ENCODE peak calls at places on chromosomes 13 and 19, in ten cellular contexts. N is endothelial cell, E is nephron progenitor cell, P is heart left ventricle, D is glutamatergic neuron, M is K562, L is B cell, F is lower leg skin, U is IMR-90, X is foreskin fibroblast. V is an unnamed sample.
A peak's percentile ranks its signal among the peaks of the same experiment; 100 is the strongest.

GRCh38 chr13:102191951-102192461 is 209.8 kb downstream of the FGF14 start:
- DNase-seq in M (no peak), U (peak; percentile 62), X (peak; percentile 88), F (no peak), N (no peak), P (no peak), D (no peak), L (no peak), E (no peak), V (no peak)

GRCh38 chr13:40439928-40440327 is 226.5 kb downstream of the FOXO1 start:
- DNase-seq in X (no peak), E (no peak), N (no peak), L (no peak), F (no peak), P (peak; percentile 23), M (no peak), U (no peak), D (no peak), V (no peak)

GRCh38 chr13:76812971-76813691 is 73.1 kb downstream of the KCTD12 start:
- DNase-seq in L (no peak), D (no peak), P (peak; percentile 78), E (no peak), X (peak; percentile 66), M (no peak), U (no peak), F (peak; percentile 89), N (no peak), V (no peak)

GRCh38 chr19:21321996-21322395 is 7.2 kb downstream of the ZNF708 start:
- DNase-seq in U (no peak), F (no peak), N (no peak), X (no peak), M (no peak), L (no peak), P (no peak), E (no peak), D (no peak), V (no peak)

GRCh38 chr19:4474504-4475136 is 2.5 kb downstream of the HDGFL2 start:
- DNase-seq in M (peak; percentile 47), N (peak; percentile 66), P (no peak), U (peak; percentile 68), D (peak; percentile 80), X (peak; percentile 37), L (peak; percentile 57), F (no peak), E (peak; percentile 74), V (peak; percentile 86)

GRCh38 chr13:45545686-45546409 is 69.7 kb downstream of the ERICH6B start:
- DNase-seq in D (no peak), E (no peak), F (no peak), L (no peak), M (no peak), N (no peak), P (no peak), X (no peak), U (no peak), V (no peak)

GRCh38 chr13:67229438-67230242 is 496 bp downstream of the PCDH9 start:
- DNase-seq in X (no peak), U (peak; percentile 10), P (no peak), L (peak; percentile 18), E (no peak), M (no peak), F (no peak), N (peak; percentile 6), D (no peak), V (no peak)

GRCh38 chr13:112670118-112670517 is 19.7 kb upstream of the ATP11A start:
- DNase-seq in E (no peak), U (no peak), X (no peak), P (no peak), N (no peak), D (peak; percentile 36), L (no peak), M (no peak), F (peak; percentile 28), V (no peak)

GRCh38 chr19:33304760-33305647 is 2.7 kb upstream of the CEBPA start:
- DNase-seq in F (peak; percentile 74), X (no peak), U (no peak), P (no peak), L (no peak), D (no peak), M (peak; percentile 49), E (no peak), N (no peak), V (no peak)

GRCh38 chr13:113649212-113649611 is 8.8 kb downstream of the ATP4B start:
- DNase-seq in F (peak; percentile 78), U (no peak), N (no peak), M (no peak), D (peak; percentile 11), X (no peak), E (no peak), P (peak; percentile 1), L (no peak), V (no peak)

GRCh38 chr19:30105316-30105715 is 163.3 kb downstream of the URI1 start:
- DNase-seq in D (no peak), L (no peak), P (no peak), E (no peak), N (no peak), M (no peak), F (no peak), X (no peak), U (no peak), V (no peak)

GRCh38 chr13:42885325-42885724 is 103.9 kb downstream of the FAM216B start:
- DNase-seq in E (no peak), D (no peak), M (no peak), P (no peak), N (no peak), U (no peak), L (no peak), F (no peak), X (no peak), V (no peak)

GRCh38 chr13:42880241-42880640 is 98.9 kb downstream of the FAM216B start:
- DNase-seq in L (no peak), P (peak; percentile 21), U (no peak), F (no peak), X (no peak), N (no peak), M (no peak), E (no peak), D (no peak), V (no peak)

GRCh38 chr13:42883142-42883541 is 101.8 kb downstream of the FAM216B start:
- DNase-seq in X (no peak), M (no peak), D (no peak), E (no peak), L (no peak), P (no peak), U (no peak), F (no peak), N (no peak), V (no peak)

GRCh38 chr13:42878721-42879120 is 97.3 kb downstream of the FAM216B start:
- DNase-seq in M (no peak), X (no peak), L (no peak), D (no peak), U (no peak), E (no peak), F (no peak), N (no peak), P (no peak), V (no peak)

DNA sequence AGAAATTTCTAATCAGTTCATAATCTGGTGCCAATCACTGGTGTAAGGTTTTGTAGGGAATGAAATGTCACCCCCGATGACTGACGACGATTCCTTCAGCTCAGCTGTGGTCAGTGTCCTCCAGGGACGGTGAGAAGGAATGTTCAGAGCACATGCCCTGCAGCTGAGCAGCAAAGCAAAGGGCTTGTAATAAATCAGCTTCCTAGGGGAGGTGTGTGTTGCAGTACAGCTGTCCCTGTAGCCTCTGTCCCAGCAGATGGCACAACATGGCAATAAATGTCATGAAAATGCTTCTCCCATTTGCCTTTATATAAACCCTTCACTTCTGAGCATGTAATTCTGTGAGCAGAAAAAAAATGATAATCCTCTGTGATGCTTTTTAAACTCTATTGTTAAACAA is 102.4 kb downstream of the FAM216B start:
- DNase-seq in U (peak; percentile 33), L (no peak), N (no peak), M (no peak), D (peak; percentile 74), X (peak; percentile 59), F (no peak), E (peak; percentile 59), P (peak; percentile 18), V (no peak)
- TF ChIP-seq CTCF in U (no peak), L (no peak), N (no peak), M (no peak), D (no peak), X (peak; percentile 15), F (no peak), E (peak; percentile 17), P (no peak), V (no peak)

GRCh38 chr19:22527554-22527953 is 105.4 kb upstream of the ZNF98 start:
- DNase-seq in P (no peak), U (no peak), E (no peak), D (no peak), L (no peak), X (no peak), N (no peak), M (no peak), F (no peak), V (no peak)
- TF ChIP-seq CTCF in P (no peak), U (no peak), E (no peak), D (no peak), L (no peak), X (no peak), N (no peak), M (no peak), F (no peak), V (no peak)

GRCh38 chr19:39518975-39519374 is 4.0 kb downstream of the SELENOV start:
- DNase-seq in P (no peak), U (no peak), X (no peak), L (no peak), M (peak; percentile 66), N (no peak), E (no peak), D (no peak), F (no peak), V (no peak)
- TF ChIP-seq CTCF in P (no peak), U (no peak), X (no peak), L (no peak), M (no peak), N (no peak), E (no peak), D (no peak), F (no peak), V (no peak)

GRCh38 chr19:9644472-9644871 is 23.4 kb upstream of the ZNF561 start:
- DNase-seq in D (peak; percentile 13), L (no peak), N (no peak), X (no peak), M (no peak), U (no peak), F (no peak), P (no peak), E (no peak), V (no peak)

GRCh38 chr19:9640956-9641355 is 19.9 kb upstream of the ZNF561 start:
- DNase-seq in P (no peak), M (no peak), L (no peak), N (no peak), F (no peak), D (no peak), E (no peak), X (no peak), U (no peak), V (no peak)

GRCh38 chr19:9641810-9642209 is 20.8 kb upstream of the ZNF561 start:
- DNase-seq in X (no peak), F (no peak), P (no peak), D (no peak), E (no peak), M (no peak), L (no peak), U (no peak), N (no peak), V (no peak)

GRCh38 chr19:9650345-9650744 is 24.6 kb downstream of the ZNF562 start:
- DNase-seq in F (no peak), U (no peak), M (no peak), E (no peak), N (no peak), P (no peak), L (no peak), D (no peak), X (no peak), V (no peak)

GRCh38 chr19:9645466-9645865 is 24.4 kb upstream of the ZNF561 start:
- DNase-seq in N (no peak), L (no peak), P (no peak), X (no peak), D (no peak), F (no peak), E (no peak), M (no peak), U (no peak), V (no peak)
- TF ChIP-seq CTCF in N (no peak), L (no peak), P (no peak), X (no peak), D (no peak), F (no peak), E (no peak), M (peak; percentile 1), U (no peak), V (no peak)

V was measured in GM10248.